ENCODE peak calls at places on chromosome 15, in eight cellular contexts. Q is breast epithelium, K is vagina, E is HCT116, T is prostate gland, W is sigmoid colon, P is endothelial cell of umbilical vein, F is esophagus muscularis mucosa. L is an unnamed sample. For H3K4me1, the result is how much of the 10 kb centered on the place peaks cover.

GRCh38 chr15:63523306-63523990 is 19.1 kb downstream of the USP3 start:
- DNase-seq in Q (no peak), K (no peak), E (no peak), T (no peak), W (no peak), P (peak), F (no peak), L (no peak)

GRCh38 chr15:73832657-73833056 is 40.7 kb upstream of the TBC1D21 start:
- DNase-seq in Q (no peak), K (no peak), E (no peak), T (no peak), W (no peak), P (no peak), F (no peak), L (no peak)

GRCh38 chr15:74431645-74432044 is 2.1 kb downstream of the SEMA7A start:
- DNase-seq in Q (no peak), K (no peak), E (no peak), T (no peak), W (no peak), P (no peak), F (no peak), L (no peak)

GRCh38 chr15:53833134-53833624 is 73.7 kb upstream of the WDR72 start:
- DNase-seq in Q (no peak), K (no peak), E (no peak), T (no peak), W (peak), P (no peak), F (no peak), L (no peak)

GRCh38 chr15:99978426-99978825 is 245.2 kb upstream of the LYSMD4 start:
- DNase-seq in Q (no peak), K (no peak), E (no peak), T (no peak), W (no peak), P (no peak), F (no peak), L (no peak)

GRCh38 chr15:83510001-83510400 is 62.9 kb downstream of the SH3GL3 start:
- DNase-seq in Q (no peak), K (no peak), E (no peak), T (no peak), W (no peak), P (no peak), F (no peak), L (no peak)

GRCh38 chr15:56919708-56920637 is 1.5 kb downstream of the TCF12 start:
- DNase-seq in Q (no peak), K (no peak), E (no peak), T (peak), W (peak), P (peak), F (no peak), L (no peak)

GRCh38 chr15:63238796-63239195 is 38.6 kb upstream of the APH1B start:
- DNase-seq in Q (no peak), K (no peak), E (no peak), T (no peak), W (no peak), P (no peak), F (no peak), L (no peak)

GRCh38 chr15:51580385-51580784 is 42.2 kb downstream of the DMXL2 start:
- DNase-seq in Q (no peak), K (no peak), E (no peak), T (no peak), W (no peak), P (peak), F (no peak), L (no peak)

GRCh38 chr15:87672309-87672897 is 584.1 kb downstream of the NTRK3 start:
- DNase-seq in Q (no peak), K (no peak), E (no peak), T (no peak), W (no peak), P (peak), F (no peak), L (no peak)

GRCh38 chr15:80743189-80743833 is 35.9 kb upstream of the CEMIP start:
- DNase-seq in Q (peak), K (peak), E (no peak), T (peak), W (no peak), P (no peak), F (no peak), L (peak)

GRCh38 chr15:34318277-34319079 is 19.1 kb downstream of the SLC12A6 start:
- DNase-seq in Q (peak), K (no peak), E (peak), T (peak), W (peak), P (peak), F (no peak), L (peak)

GRCh38 chr15:72227192-72227586 is 3.8 kb downstream of the PKM start:
- DNase-seq in Q (no peak), K (no peak), E (peak), T (no peak), W (no peak), P (peak), F (no peak), L (no peak)

GRCh38 chr15:67456677-67457529 is 64.0 kb upstream of the C15orf61 start:
- DNase-seq in Q (peak), K (no peak), E (peak), T (peak), W (peak), P (peak), F (no peak), L (no peak)

GRCh38 chr15:70018646-70019600 is 78.8 kb downstream of the TLE3 start:
- DNase-seq in Q (no peak), K (no peak), E (no peak), T (no peak), W (no peak), P (no peak), F (no peak), L (no peak)

GRCh38 chr15:63157891-63158431 is 684 bp upstream of the RPS27L start:
- DNase-seq in Q (peak), K (no peak), E (peak), T (peak), W (peak), P (peak), F (no peak), L (peak)

GRCh38 chr15:63987979-63988378 is 58.3 kb downstream of the DAPK2 start:
- DNase-seq in Q (no peak), K (no peak), E (no peak), T (no peak), W (no peak), P (no peak), F (no peak), L (no peak)

DNA sequence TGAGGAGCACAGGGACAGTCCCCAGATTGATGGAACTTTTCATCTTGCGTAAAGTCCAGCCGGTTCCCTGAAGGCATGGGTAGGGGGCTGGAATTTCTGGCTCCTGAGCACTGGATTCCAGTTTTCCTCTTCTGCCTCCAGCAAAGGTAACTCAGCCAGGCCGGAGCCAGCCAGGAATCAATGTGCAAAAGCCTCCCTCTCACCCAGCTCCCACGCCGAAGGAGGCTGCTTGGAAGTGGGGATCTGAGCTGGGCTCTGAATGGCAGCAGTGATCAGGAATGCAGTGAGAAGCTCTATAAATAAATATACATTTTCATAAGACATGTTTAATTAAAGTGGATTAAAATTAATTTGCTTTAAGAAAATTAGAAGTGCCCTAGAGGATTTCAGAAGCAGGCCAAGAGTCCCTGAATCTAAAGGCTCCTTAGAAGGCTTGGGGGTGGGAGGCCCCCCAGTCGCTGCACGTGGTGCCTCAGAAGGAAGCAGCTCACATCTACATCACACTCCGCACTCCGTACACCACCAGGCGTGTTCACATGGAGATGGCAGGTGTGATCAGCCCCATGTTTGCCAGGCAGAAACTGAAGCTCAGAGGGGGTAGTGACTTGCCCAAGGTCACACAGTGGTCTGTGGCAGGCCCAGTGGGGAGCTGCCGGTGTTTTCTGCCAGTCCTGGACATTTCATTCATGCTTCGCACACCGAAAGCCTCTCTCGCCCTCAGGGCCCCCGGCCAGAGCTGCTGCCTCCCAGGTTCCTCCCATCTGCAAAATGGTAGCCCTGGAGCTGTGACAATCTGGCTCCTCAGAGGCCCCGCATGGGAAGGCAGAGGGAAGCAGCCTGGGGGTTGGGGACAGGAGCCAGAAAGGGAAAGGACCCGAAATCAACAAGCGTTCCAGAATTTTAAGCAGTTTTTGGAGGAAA is 148.7 kb upstream of the LINGO1 start:
- DNase-seq in Q (no peak), K (no peak), E (no peak), T (no peak), W (no peak), P (no peak), F (no peak), L (no peak)
- H3K4me1 ChIP-seq in Q (under half), K (under half), E (under half), T (under half), W (under half), P (under half), F (under half), L (under half)

GRCh38 chr15:78007211-78007956 is 70.1 kb downstream of the TBC1D2B start:
- DNase-seq in Q (no peak), K (no peak), E (no peak), T (no peak), W (no peak), P (no peak), F (no peak), L (no peak)

GRCh38 chr15:78010112-78010511 is 67.4 kb downstream of the TBC1D2B start:
- DNase-seq in Q (no peak), K (no peak), E (no peak), T (no peak), W (no peak), P (no peak), F (no peak), L (no peak)

GRCh38 chr15:78016860-78017259 is 60.7 kb downstream of the TBC1D2B start:
- DNase-seq in Q (no peak), K (no peak), E (no peak), T (no peak), W (no peak), P (no peak), F (no peak), L (no peak)

GRCh38 chr15:78007965-78008886 is 69.3 kb downstream of the TBC1D2B start:
- DNase-seq in Q (no peak), K (no peak), E (no peak), T (peak), W (peak), P (no peak), F (no peak), L (peak)

GRCh38 chr15:78012643-78013077 is 64.9 kb downstream of the TBC1D2B start:
- DNase-seq in Q (no peak), K (no peak), E (no peak), T (peak), W (no peak), P (no peak), F (no peak), L (no peak)
- TF ChIP-seq POLR2AphosphoS5 in Q (peak), K (peak), E (no peak), T (peak), W (no peak), P (no peak), F (peak), L (peak)

DNA sequence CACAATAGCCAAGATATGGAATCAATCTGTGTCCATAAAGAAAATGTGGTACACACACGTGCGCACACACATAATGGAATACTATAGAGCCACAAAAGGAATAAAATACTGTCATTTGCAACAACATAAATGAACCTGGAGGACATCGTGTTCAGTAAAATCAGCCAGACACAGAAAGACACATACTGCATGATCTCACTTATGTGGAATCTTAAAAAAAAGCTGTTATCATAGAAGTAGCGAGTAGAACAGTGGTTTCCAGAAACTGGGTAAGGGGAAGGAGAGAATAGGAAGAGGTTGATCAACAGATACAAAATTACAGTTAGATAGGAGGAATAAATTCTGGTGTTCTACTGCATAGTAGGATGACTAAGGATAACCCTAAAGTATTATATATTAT is 11.1 kb downstream of the ATOSA start:
- DNase-seq in Q (no peak), K (no peak), E (no peak), T (no peak), W (no peak), P (no peak), F (no peak), L (no peak)
- H3K4me1 ChIP-seq in Q (under half), K (under half), E (under half), T (under half), W (under half), P (under half), F (under half), L (under half)

DNA sequence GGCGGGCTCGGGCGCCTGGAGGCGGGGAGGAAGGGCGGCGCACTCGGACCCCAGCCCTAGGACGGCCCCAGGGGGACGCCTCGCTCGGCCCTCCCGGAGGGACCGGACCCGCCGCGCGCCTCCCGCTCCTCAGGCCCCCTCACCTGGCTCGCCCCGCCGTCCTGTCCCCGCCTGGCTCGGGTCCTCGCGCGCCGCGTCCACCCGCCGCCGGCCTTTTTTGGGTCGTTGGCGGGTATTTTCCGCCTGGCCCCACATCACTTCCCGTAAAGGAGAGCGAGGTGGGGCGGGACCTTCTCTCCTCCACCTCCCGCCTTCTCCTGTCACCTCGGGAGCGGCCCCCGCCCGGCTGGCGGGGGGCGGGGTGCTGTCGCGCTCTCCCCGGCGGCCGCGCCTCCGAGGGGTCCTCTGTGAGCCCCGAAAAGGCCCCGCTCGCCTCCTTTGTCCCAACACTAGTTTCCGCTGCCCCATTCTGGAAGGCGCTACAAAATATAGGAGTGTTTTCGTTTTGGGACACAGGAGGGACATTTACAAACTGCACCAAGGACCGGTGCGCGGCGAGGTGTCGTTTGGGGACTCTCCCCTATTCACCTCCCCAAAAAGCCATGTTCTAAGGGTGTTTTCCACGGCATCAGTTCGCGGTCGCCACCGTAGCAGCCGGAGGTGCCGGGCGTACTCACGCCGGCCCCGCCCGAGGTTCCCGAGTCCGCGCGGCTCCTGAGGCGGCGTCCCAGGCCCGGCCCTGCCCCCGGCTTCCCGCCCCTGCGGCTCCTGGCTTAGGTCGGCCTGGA is at the start of gene RAB27A:
- DNase-seq in Q (peak), K (no peak), E (peak), T (peak), W (peak), P (peak), F (no peak), L (peak)
- TF ChIP-seq POLR2AphosphoS5 in Q (peak), K (peak), E (no peak), T (peak), W (no peak), P (peak), F (peak), L (peak)